ENCODE peak calls at places on chromosome 18, in four cellular contexts. N is Peyer's patch, A is left lung, K is hepatocyte. U is an unnamed sample. For H3K9me3, the result is how much of the 10 kb centered on the place peaks cover.

GRCh38 chr18:54515149-54515548 is 75.9 kb upstream of the DYNAP start:
- DNase-seq in N (no peak), A (no peak), K (no peak), U (no peak)

GRCh38 chr18:59606193-59607175 is 90.7 kb downstream of the CCBE1 start:
- DNase-seq in N (no peak), A (no peak), K (no peak), U (no peak)

GRCh38 chr18:46281185-46282176 is 177.3 kb downstream of the HAUS1 start:
- DNase-seq in N (peak), A (peak), K (peak), U (no peak)

GRCh38 chr18:28359177-28359576 is 182.2 kb upstream of the CDH2 start:
- DNase-seq in N (no peak), A (no peak), K (no peak), U (no peak)

GRCh38 chr18:13543811-13544732 is 182.3 kb downstream of the FAM210A start:
- DNase-seq in N (peak), A (no peak), K (no peak), U (no peak)

GRCh38 chr18:26119246-26119645 is 14.4 kb upstream of the PSMA8 start:
- DNase-seq in N (no peak), A (no peak), K (no peak), U (no peak)

GRCh38 chr18:58562146-58562998 is 66.5 kb downstream of the ALPK2 start:
- DNase-seq in N (no peak), A (no peak), K (no peak), U (no peak)

GRCh38 chr18:23226930-23227728 is 91.8 kb downstream of the CABLES1 start:
- DNase-seq in N (no peak), A (no peak), K (peak), U (no peak)

GRCh38 chr18:11548367-11548766 is 61.0 kb upstream of the SLC35G4 start:
- DNase-seq in N (no peak), A (no peak), K (no peak), U (no peak)

GRCh38 chr18:22170421-22171262 is 1.3 kb downstream of the GATA6 start:
- DNase-seq in N (no peak), A (peak), K (peak), U (peak)

GRCh38 chr18:31646332-31646822 is 38.0 kb downstream of the B4GALT6 start:
- DNase-seq in N (no peak), A (no peak), K (no peak), U (no peak)

GRCh38 chr18:11324510-11324909 is 175.1 kb upstream of the PIEZO2 start:
- DNase-seq in N (no peak), A (no peak), K (no peak), U (no peak)

GRCh38 chr18:23066504-23067039 is 68.7 kb upstream of the CABLES1 start:
- DNase-seq in N (no peak), A (no peak), K (no peak), U (no peak)

GRCh38 chr18:697771-698170 is 14.7 kb downstream of the ENOSF1 start:
- DNase-seq in N (no peak), A (no peak), K (no peak), U (no peak)

GRCh38 chr18:5158171-5158570 is 38.9 kb downstream of the AKAIN1 start:
- DNase-seq in N (no peak), A (no peak), K (no peak), U (no peak)

GRCh38 chr18:36634573-36635216 is 194.1 kb downstream of the TPGS2 start:
- DNase-seq in N (no peak), A (no peak), K (no peak), U (no peak)

GRCh38 chr18:54215069-54215468 is 9.4 kb downstream of the MBD2 start:
- DNase-seq in N (no peak), A (no peak), K (no peak), U (no peak)

GRCh38 chr18:68742206-68742605 is 27.3 kb upstream of the TMX3 start:
- DNase-seq in N (no peak), A (no peak), K (no peak), U (no peak)

GRCh38 chr18:74796928-74797576 is 199.4 kb downstream of the ZNF407 start:
- DNase-seq in N (no peak), A (no peak), K (peak), U (no peak)

GRCh38 chr18:59454909-59455727 is 96.1 kb upstream of the LMAN1 start:
- DNase-seq in N (no peak), A (no peak), K (peak), U (no peak)

GRCh38 chr18:56407631-56408030 is 230.8 kb downstream of the TXNL1 start:
- DNase-seq in N (no peak), A (no peak), K (no peak), U (no peak)

GRCh38 chr18:13614318-13614643 is 112.1 kb downstream of the FAM210A start:
- DNase-seq in N (no peak), A (no peak), K (no peak), U (no peak)

GRCh38 chr18:32324173-32324572 is 134.3 kb downstream of the MEP1B start:
- DNase-seq in N (no peak), A (no peak), K (no peak), U (no peak)

GRCh38 chr18:13570216-13570615 is 156.1 kb downstream of the FAM210A start:
- DNase-seq in N (no peak), A (no peak), K (no peak), U (no peak)

GRCh38 chr18:23921716-23922285 is 92.8 kb upstream of the TTC39C start:
- DNase-seq in N (no peak), A (no peak), K (no peak), U (no peak)

GRCh38 chr18:46411862-46412690 is 244.9 kb downstream of the LOXHD1 start:
- DNase-seq in N (no peak), A (no peak), K (no peak), U (no peak)

GRCh38 chr18:46199515-46200147 is 95.4 kb downstream of the HAUS1 start:
- DNase-seq in N (no peak), A (no peak), K (peak), U (no peak)

GRCh38 chr18:7059276-7059675 is 58.3 kb downstream of the LAMA1 start:
- DNase-seq in N (no peak), A (no peak), K (no peak), U (no peak)

GRCh38 chr18:840080-840408 is 28.0 kb upstream of the YES1 start:
- DNase-seq in N (no peak), A (no peak), K (no peak), U (no peak)

GRCh38 chr18:42360716-42361115 is 405.7 kb downstream of the PIK3C3 start:
- DNase-seq in N (no peak), A (no peak), K (no peak), U (no peak)

GRCh38 chr18:69402219-69402989 is 1.7 kb downstream of the DOK6 start:
- DNase-seq in N (no peak), A (peak), K (peak), U (no peak)

GRCh38 chr18:75276813-75277628 is 66.4 kb downstream of the TSHZ1 start:
- DNase-seq in N (no peak), A (no peak), K (no peak), U (no peak)

GRCh38 chr18:66107546-66107945 is 356.7 kb downstream of the CDH7 start:
- DNase-seq in N (no peak), A (no peak), K (no peak), U (no peak)

GRCh38 chr18:2536063-2536462 is 35.2 kb downstream of the METTL4 start:
- DNase-seq in N (no peak), A (no peak), K (no peak), U (no peak)

GRCh38 chr18:71831039-71831438 is 713.1 kb downstream of the CBLN2 start:
- DNase-seq in N (no peak), A (no peak), K (no peak), U (no peak)

GRCh38 chr18:63454497-63454896 is 22.3 kb upstream of the SERPINB5 start:
- DNase-seq in N (no peak), A (no peak), K (no peak), U (peak)

GRCh38 chr18:8957731-8958130 is 144.8 kb upstream of the NDUFV2 start:
- DNase-seq in N (no peak), A (no peak), K (no peak), U (no peak)
- H3K9me3 ChIP-seq in N (under half), A (under half), K (under half), U (under half)

GRCh38 chr18:44731160-44731865 is 50.6 kb downstream of the SETBP1 start:
- DNase-seq in N (peak), A (no peak), K (no peak), U (no peak)

GRCh38 chr18:44733069-44733753 is 52.5 kb downstream of the SETBP1 start:
- DNase-seq in N (no peak), A (no peak), K (no peak), U (peak)

GRCh38 chr18:44733754-44734465 is 53.2 kb downstream of the SETBP1 start:
- DNase-seq in N (no peak), A (no peak), K (no peak), U (no peak)

GRCh38 chr18:44732604-44733003 is 51.9 kb downstream of the SETBP1 start:
- DNase-seq in N (no peak), A (no peak), K (no peak), U (no peak)

DNA sequence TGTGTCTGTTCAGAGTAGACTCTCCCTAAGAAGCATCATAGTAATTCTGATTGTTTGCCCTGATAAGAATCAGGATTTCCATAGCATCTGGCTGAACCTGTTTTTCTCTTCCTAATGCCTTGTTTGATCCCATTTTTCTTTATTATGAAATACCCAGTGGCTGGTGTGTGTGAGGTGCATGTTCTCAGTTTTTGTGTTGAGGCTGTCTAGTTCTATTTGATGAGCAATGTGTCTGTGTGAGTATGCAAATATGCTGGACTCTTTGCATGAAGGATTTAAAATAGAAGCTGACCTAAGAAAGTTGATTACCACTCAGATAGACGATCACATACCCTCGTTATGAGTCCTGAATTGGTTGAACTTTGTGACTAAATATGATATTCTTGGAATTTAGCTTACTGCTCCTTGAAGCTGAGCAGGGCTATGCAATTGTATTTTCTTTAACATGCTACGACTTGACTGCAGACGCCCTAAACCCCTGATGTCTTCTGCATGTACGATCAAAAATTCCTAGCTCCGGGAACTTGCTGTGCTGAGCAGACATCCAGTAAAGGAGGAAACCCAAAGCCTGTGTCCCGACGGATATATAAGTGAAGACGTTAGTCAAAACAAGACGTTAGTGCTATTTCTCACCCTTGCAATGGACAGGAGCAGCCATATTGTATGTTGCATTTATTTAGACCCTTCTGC is 51.3 kb downstream of the SETBP1 start:
- DNase-seq in N (no peak), A (no peak), K (no peak), U (peak)
- H3K4me3 ChIP-seq in N (no peak), A (no peak), K (no peak), U (no peak)

DNA sequence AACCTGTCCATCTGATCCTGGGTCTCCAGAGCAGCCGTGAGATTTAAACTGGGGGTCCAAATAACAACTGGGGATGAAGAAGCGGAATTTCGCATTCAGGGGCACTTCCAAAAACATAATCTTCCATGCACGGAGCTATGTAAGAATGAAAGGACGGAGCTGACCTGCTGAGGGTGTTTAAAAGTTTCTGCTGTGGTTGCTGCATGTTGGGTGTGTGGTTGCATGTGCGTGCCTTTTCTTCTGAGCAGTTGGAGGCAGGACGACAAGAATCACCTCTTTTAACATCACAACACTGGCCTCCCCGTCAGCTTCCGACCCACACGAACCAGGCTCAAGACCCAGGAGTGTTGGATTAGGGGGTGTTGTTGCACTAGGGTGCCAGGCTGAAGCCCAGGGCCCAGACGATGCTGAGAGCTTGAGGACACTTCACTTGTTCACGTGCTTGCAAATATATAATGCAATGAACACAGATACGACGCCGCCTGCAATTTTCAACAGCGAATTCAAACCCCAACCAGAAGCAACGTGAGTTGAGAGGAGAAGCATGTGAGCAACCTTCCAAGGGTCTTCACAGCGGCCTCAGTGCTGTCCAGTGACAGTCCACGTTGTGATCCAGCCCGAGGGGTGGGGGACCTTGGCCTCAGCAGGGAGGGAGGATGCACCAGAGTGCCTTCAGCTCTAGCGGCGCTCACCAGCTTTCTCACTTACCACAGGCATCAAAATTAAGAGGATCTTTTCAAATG is 76.0 kb upstream of the SALL3 start:
- DNase-seq in N (no peak), A (peak), K (no peak), U (no peak)
- H3K9me3 ChIP-seq in N (under half), A (under half), K (under half), U (under half)

DNA sequence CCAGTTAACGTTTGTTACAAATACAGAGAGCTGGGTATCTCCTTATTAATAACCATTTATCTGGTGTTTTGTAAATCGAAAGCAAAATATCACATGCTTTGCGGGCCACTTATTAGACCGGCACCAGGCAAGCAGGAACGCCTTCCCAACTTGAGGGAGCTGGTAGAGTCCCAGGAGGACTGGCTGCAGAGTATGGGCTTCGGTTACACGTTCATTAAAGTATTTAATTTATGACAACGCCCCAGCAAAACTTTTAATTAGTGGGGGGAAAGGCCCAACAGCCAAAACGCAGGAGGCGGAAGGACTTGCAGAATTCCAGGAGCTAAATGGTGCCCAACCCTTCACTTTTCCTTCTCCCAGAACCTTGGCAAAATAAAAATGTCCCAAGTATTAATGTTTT is 3.7 kb downstream of the SMAD7 start:
- DNase-seq in N (no peak), A (no peak), K (no peak), U (no peak)
- H3K4me3 ChIP-seq in N (peak), A (peak), K (peak), U (peak)

GRCh38 chr18:77250501-77250925 is 865 bp downstream of the GALR1 start:
- DNase-seq in N (no peak), A (peak), K (no peak), U (no peak)
- H3K9me3 ChIP-seq in N (under half), A (under half), K (under half), U (under half)